ENCODE peak calls at places on chromosomes 7 and 10, in six cellular contexts. B is OCI-LY7, F is H9, D is fibroblast of lung, E is PC-9, M is osteoblast. Q is an unnamed sample.

GRCh38 chr7:50068026-50068425 is 25.0 kb downstream of the ZPBP start:
- DNase-seq in M (no peak), B (peak), E (no peak), D (no peak), F (no peak), Q (no peak)

GRCh38 chr10:87660484-87661133 is 931 bp downstream of the PAPSS2 start:
- DNase-seq in B (no peak), E (peak), F (no peak), D (peak), M (peak), Q (no peak)

GRCh38 chr7:129835436-129836020 is 117.2 kb downstream of the UBE2H start:
- DNase-seq in B (no peak), D (no peak), E (no peak), M (no peak), F (no peak), Q (no peak)

GRCh38 chr7:80999771-81000170 is 80.9 kb upstream of the SEMA3C start:
- DNase-seq in F (no peak), D (no peak), M (no peak), E (no peak), B (no peak), Q (no peak)

GRCh38 chr7:43394441-43395130 is 188.3 kb upstream of the STK17A start:
- DNase-seq in E (no peak), B (no peak), D (peak), M (no peak), F (no peak), Q (no peak)

GRCh38 chr10:132927824-132928223 is 14.5 kb downstream of the CFAP46 start:
- DNase-seq in M (no peak), B (no peak), D (no peak), E (no peak), F (no peak), Q (no peak)

GRCh38 chr7:12638851-12639467 is 48.5 kb upstream of the ARL4A start:
- DNase-seq in B (peak), D (peak), E (no peak), F (no peak), M (no peak), Q (no peak)

GRCh38 chr10:60267802-60268201 is 121.9 kb downstream of the ANK3 start:
- DNase-seq in E (no peak), F (no peak), B (peak), M (no peak), D (no peak), Q (no peak)

GRCh38 chr7:122488241-122488640 is 183.7 kb upstream of the FEZF1 start:
- DNase-seq in B (no peak), F (no peak), D (no peak), E (no peak), M (no peak), Q (no peak)

GRCh38 chr10:101625821-101626412 is 37.8 kb downstream of the DPCD start:
- DNase-seq in D (no peak), E (no peak), F (no peak), M (no peak), B (no peak), Q (no peak)

GRCh38 chr7:48426966-48427555 is 255.8 kb downstream of the ABCA13 start:
- DNase-seq in B (peak), F (no peak), D (no peak), M (no peak), E (peak), Q (no peak)

GRCh38 chr7:35967366-35968139 is 166.7 kb downstream of the SEPTIN7 start:
- DNase-seq in B (no peak), F (peak), D (no peak), M (peak), E (no peak), Q (no peak)

GRCh38 chr10:97497572-97498075 is 598 bp downstream of the MMS19 start:
- DNase-seq in D (peak), E (peak), B (peak), F (peak), M (peak), Q (peak)

GRCh38 chr7:27917774-27918314 is 177.9 kb downstream of the TAX1BP1 start:
- DNase-seq in M (no peak), E (peak), F (no peak), B (peak), D (no peak), Q (no peak)

GRCh38 chr10:103592186-103593021 is 98.9 kb downstream of the NEURL1 start:
- DNase-seq in F (peak), D (peak), M (peak), E (peak), B (peak), Q (peak)

GRCh38 chr7:157337316-157338149 is 729 bp downstream of the DNAJB6 start:
- DNase-seq in D (peak), B (peak), M (peak), F (no peak), E (peak), Q (peak)

GRCh38 chr7:105677803-105678583 is 96.7 kb upstream of the EFCAB10 start:
- DNase-seq in B (peak), F (no peak), D (no peak), M (no peak), E (no peak), Q (peak)

GRCh38 chr10:30438016-30438850 is 4.2 kb downstream of the MAP3K8 start:
- DNase-seq in D (peak), E (no peak), M (peak), F (no peak), B (no peak), Q (no peak)

GRCh38 chr10:3704565-3705360 is 80.2 kb downstream of the KLF6 start:
- DNase-seq in F (no peak), E (no peak), D (no peak), M (no peak), B (no peak), Q (no peak)

GRCh38 chr7:73974101-73974947 is 53.6 kb upstream of the ELN start:
- DNase-seq in M (peak), B (no peak), F (no peak), E (no peak), D (no peak), Q (no peak)

GRCh38 chr7:17408245-17408903 is 109.9 kb downstream of the AHR start:
- DNase-seq in D (peak), E (peak), B (no peak), M (peak), F (no peak), Q (no peak)

GRCh38 chr10:71409516-71410104 is 12.9 kb downstream of the CDH23 start:
- DNase-seq in D (no peak), B (no peak), E (no peak), F (no peak), M (no peak), Q (no peak)

GRCh38 chr7:146090023-146090645 is 26.5 kb upstream of the CNTNAP2 start:
- DNase-seq in B (peak), D (peak), M (no peak), F (no peak), E (peak), Q (peak)

GRCh38 chr10:115047705-115048104 is 45.5 kb upstream of the ATRNL1 start:
- DNase-seq in D (no peak), M (no peak), F (no peak), B (no peak), E (no peak), Q (no peak)

GRCh38 chr7:151776446-151776845 is 100.5 kb downstream of the PRKAG2 start:
- DNase-seq in F (no peak), D (no peak), B (no peak), M (no peak), E (no peak), Q (no peak)

GRCh38 chr10:74134240-74134820 is 16.3 kb downstream of the AP3M1 start:
- DNase-seq in M (no peak), B (no peak), F (no peak), E (no peak), D (no peak), Q (no peak)

GRCh38 chr7:131557521-131558385 is 1.3 kb upstream of the PODXL start:
- DNase-seq in M (peak), F (peak), D (no peak), B (no peak), E (no peak), Q (no peak)

GRCh38 chr10:46223626-46224413 is 63.0 kb upstream of the ANTXRL start:
- DNase-seq in E (no peak), B (no peak), M (no peak), D (no peak), F (no peak), Q (no peak)

GRCh38 chr7:140304071-140304799 is 94.1 kb downstream of the SLC37A3 start:
- DNase-seq in M (no peak), D (peak), B (peak), F (no peak), E (no peak), Q (peak)

GRCh38 chr10:7810443-7810842 is 7.9 kb upstream of the TAF3 start:
- DNase-seq in M (no peak), B (no peak), D (no peak), E (no peak), F (no peak), Q (no peak)

GRCh38 chr10:102800601-102801335 is 36.4 kb downstream of the CYP17A1 start:
- DNase-seq in D (no peak), F (no peak), B (no peak), M (no peak), E (no peak), Q (no peak)

GRCh38 chr7:92850506-92850905 is 14.1 kb upstream of the CDK6 start:
- DNase-seq in M (no peak), E (no peak), B (no peak), D (no peak), F (no peak), Q (no peak)

GRCh38 chr10:32367793-32368453 is 21.0 kb upstream of the EPC1 start:
- DNase-seq in D (peak), B (peak), F (peak), M (peak), E (peak), Q (peak)

GRCh38 chr7:108452707-108453106 is 3.5 kb downstream of the NRCAM start:
- DNase-seq in M (peak), D (peak), B (peak), E (no peak), F (no peak), Q (no peak)

GRCh38 chr7:146659732-146660131 is 543.1 kb downstream of the CNTNAP2 start:
- DNase-seq in M (no peak), E (no peak), B (no peak), F (no peak), D (no peak), Q (no peak)

GRCh38 chr10:114729103-114729659 is 71.1 kb upstream of the ABLIM1 start:
- DNase-seq in M (no peak), B (no peak), D (no peak), F (no peak), E (no peak), Q (no peak)

GRCh38 chr7:2934984-2935740 is 91.1 kb upstream of the GNA12 start:
- DNase-seq in E (no peak), B (no peak), D (no peak), M (peak), F (peak), Q (no peak)

GRCh38 chr7:93461350-93461749 is 113.2 kb downstream of the CALCR start:
- DNase-seq in D (no peak), B (no peak), F (no peak), E (no peak), M (no peak), Q (no peak)

GRCh38 chr10:69939033-69939432 is 113.6 kb upstream of the MACROH2A2 start:
- DNase-seq in E (no peak), F (no peak), M (no peak), B (no peak), D (no peak), Q (no peak)

GRCh38 chr7:30922596-30922995 is 10.9 kb downstream of the AQP1 start:
- DNase-seq in D (no peak), F (peak), M (peak), B (no peak), E (no peak), Q (no peak)

GRCh38 chr7:30921951-30922401 is 10.3 kb downstream of the AQP1 start:
- DNase-seq in F (peak), M (peak), B (no peak), D (no peak), E (no peak), Q (no peak)

GRCh38 chr7:30920021-30920583 is 8.4 kb downstream of the AQP1 start:
- DNase-seq in F (no peak), D (no peak), E (no peak), M (peak), B (no peak), Q (no peak)

GRCh38 chr7:30920584-30921539 is 9.2 kb downstream of the AQP1 start:
- DNase-seq in D (peak), B (no peak), E (peak), M (peak), F (peak), Q (no peak)

DNA sequence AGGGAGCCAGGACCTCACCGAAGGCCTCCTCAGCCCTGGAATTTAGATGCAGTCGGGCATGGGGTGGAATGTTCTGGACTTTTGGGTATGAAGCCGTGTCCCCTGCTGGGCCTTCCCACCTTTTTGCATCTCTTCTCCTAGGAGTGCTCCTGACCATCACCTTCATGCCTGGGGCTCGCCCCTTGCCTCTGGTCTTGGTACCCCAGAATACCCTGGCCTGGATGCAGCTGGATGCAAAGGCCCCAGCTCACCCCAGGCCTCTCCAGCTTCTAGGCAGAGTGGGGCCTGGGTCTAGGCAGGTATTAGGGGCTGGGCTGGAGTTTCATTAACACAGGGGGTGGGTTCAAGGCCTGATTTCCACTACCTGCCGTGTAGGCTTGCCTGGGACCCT is 9.9 kb downstream of the AQP1 start:
- DNase-seq in D (no peak), E (no peak), F (peak), B (no peak), M (peak), Q (no peak)
- H2AFZ ChIP-seq in D (peak), E (no peak), F (no peak), B (no peak), M (peak), Q (no peak)

DNA sequence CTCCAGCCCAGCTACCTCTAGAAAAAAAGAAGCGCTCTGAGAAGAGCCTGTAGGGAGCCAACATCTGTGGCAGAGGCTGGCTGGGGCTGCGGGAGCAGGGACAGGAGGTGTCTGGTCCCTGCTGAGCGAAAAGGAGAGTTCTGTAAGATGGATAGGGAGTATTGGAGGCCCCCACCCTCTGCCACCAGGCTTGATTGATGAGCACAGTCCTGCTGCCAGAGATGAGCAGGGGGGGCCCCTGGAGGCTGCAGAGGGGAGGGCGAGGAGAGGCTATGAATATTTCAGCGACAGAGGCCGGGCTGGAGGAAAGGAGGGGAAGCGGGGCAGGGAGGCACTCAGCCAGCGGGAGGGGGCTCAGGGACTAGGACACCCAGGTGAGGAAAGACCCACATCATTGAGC is 44.5 kb upstream of the HSPB1 start:
- DNase-seq in E (no peak), D (no peak), F (no peak), B (no peak), M (peak), Q (no peak)
- TF ChIP-seq CTCF in E (no peak), D (no peak), F (peak), B (no peak), M (no peak), Q (no peak)

GRCh38 chr10:14507156-14507555 is 176.4 kb upstream of the FRMD4A start:
- DNase-seq in B (no peak), E (no peak), M (no peak), F (no peak), D (no peak), Q (peak)
- H3K4me2 ChIP-seq in B (no peak), E (no peak), M (no peak), F (no peak), D (no peak), Q (no peak)

GRCh38 chr7:153090757-153091156 is 331.2 kb downstream of the ACTR3B start:
- DNase-seq in D (no peak), B (no peak), M (no peak), E (no peak), F (no peak), Q (no peak)
- H2AFZ ChIP-seq in D (no peak), B (no peak), M (no peak), E (no peak), F (no peak), Q (no peak)

GRCh38 chr10:20492447-20492846 is 404.7 kb downstream of the NEBL start:
- DNase-seq in B (no peak), D (peak), M (no peak), F (no peak), E (no peak), Q (no peak)
- TF ChIP-seq CTCF in B (peak), D (no peak), M (no peak), F (peak), E (no peak), Q (no peak)

GRCh38 chr10:122930140-122930539 is 19.7 kb downstream of the FAM24A start:
- DNase-seq in M (no peak), D (no peak), F (no peak), E (no peak), B (no peak), Q (no peak)
- H3K4me2 ChIP-seq in M (no peak), D (no peak), F (no peak), E (no peak), B (no peak), Q (no peak)

DNA sequence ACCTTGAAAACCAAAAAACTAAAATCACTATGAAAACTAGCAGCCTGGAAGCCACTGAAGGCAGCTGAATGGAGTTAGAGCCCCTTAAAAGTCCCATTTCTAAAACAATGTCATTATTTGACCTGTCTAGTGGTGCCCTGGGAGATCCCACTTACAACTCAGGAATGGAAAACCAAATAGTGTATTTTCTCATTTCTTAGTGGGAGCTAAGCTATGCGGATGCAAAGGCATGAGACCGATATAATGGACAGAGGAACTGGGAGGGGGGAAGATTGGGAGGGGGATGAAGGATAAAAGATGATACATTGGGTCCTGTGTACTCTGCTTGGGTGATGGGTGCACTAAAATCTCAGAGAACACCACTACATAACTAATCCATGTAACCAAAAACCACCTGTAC is 9.8 kb upstream of the GIMAP2 start:
- DNase-seq in D (no peak), F (no peak), B (no peak), E (no peak), M (no peak), Q (no peak)
- H2AFZ ChIP-seq in D (no peak), F (no peak), B (no peak), E (no peak), M (no peak), Q (peak)

Q was measured in DND-41.